ENCODE peak calls at places on chromosomes 12 and 14, in ten cellular contexts. R is dorsolateral prefrontal cortex; Y is stimulated activated CD4-positive, alpha-beta T cell treated with anti-CD3 and anti-CD28 coated beads, TNF-alpha, amount 100 ng/mL, for 1 hour; L is Daoy; Z is sciatic nerve; D is fibroblast of the aortic adventitia; X is effector CD4-positive, alpha-beta T cell; W is lung microvascular endothelial cell; C is GM03348; S is T follicular helper cell. G is an unnamed sample.

GRCh38 chr12:106106129-106106566 is 32.6 kb downstream of the NUAK1 start:
- DNase-seq in R (no peak), Y (no peak), L (peak), Z (no peak), D (no peak), X (no peak), W (no peak), C (no peak), S (no peak), G (no peak)

GRCh38 chr12:49720214-49720613 is 13.0 kb upstream of the FMNL3 start:
- DNase-seq in R (no peak), Y (no peak), L (no peak), Z (no peak), D (no peak), X (no peak), W (no peak), C (no peak), S (no peak), G (peak)

GRCh38 chr12:114676142-114676741 is 7.7 kb downstream of the TBX3 start:
- DNase-seq in R (no peak), Y (no peak), L (no peak), Z (no peak), D (no peak), X (no peak), W (no peak), C (no peak), S (no peak), G (no peak)

GRCh38 chr14:91032250-91032649 is 28.2 kb downstream of the RPS6KA5 start:
- DNase-seq in R (no peak), Y (no peak), L (no peak), Z (no peak), D (peak), X (no peak), W (no peak), C (no peak), S (no peak), G (peak)

GRCh38 chr12:49897276-49897675 is 6.4 kb downstream of the FAIM2 start:
- DNase-seq in R (no peak), Y (no peak), L (no peak), Z (no peak), D (no peak), X (no peak), W (no peak), C (no peak), S (no peak), G (no peak)

GRCh38 chr12:94230357-94230905 is 82.1 kb downstream of the PLXNC1 start:
- DNase-seq in R (no peak), Y (no peak), L (no peak), Z (no peak), D (peak), X (no peak), W (no peak), C (no peak), S (no peak), G (no peak)

GRCh38 chr14:69980457-69981414 is 101.5 kb downstream of the SMOC1 start:
- DNase-seq in R (no peak), Y (no peak), L (no peak), Z (no peak), D (no peak), X (no peak), W (no peak), C (no peak), S (no peak), G (no peak)

GRCh38 chr14:60165547-60165876 is 314 bp upstream of the DHRS7 start:
- DNase-seq in R (no peak), Y (no peak), L (no peak), Z (no peak), D (no peak), X (no peak), W (no peak), C (no peak), S (no peak), G (no peak)

GRCh38 chr12:75087656-75088055 is 122.0 kb downstream of the KCNC2 start:
- DNase-seq in R (peak), Y (no peak), L (no peak), Z (no peak), D (peak), X (no peak), W (no peak), C (no peak), S (no peak), G (no peak)

GRCh38 chr12:41514050-41514449 is 325.9 kb downstream of the PDZRN4 start:
- DNase-seq in R (no peak), Y (no peak), L (no peak), Z (no peak), D (no peak), X (no peak), W (no peak), C (no peak), S (no peak), G (no peak)

GRCh38 chr12:121452356-121453021 is 52.6 kb downstream of the RNF34 start:
- DNase-seq in R (no peak), Y (no peak), L (no peak), Z (no peak), D (no peak), X (no peak), W (peak), C (peak), S (no peak), G (no peak)

GRCh38 chr14:87934185-87934584 is 58.8 kb downstream of the GALC start:
- DNase-seq in R (no peak), Y (no peak), L (no peak), Z (no peak), D (no peak), X (no peak), W (no peak), C (no peak), S (no peak), G (no peak)

GRCh38 chr12:7989827-7990491 is 42.6 kb upstream of the FOXJ2 start:
- DNase-seq in R (no peak), Y (peak), L (no peak), Z (peak), D (no peak), X (peak), W (peak), C (no peak), S (no peak), G (peak)

GRCh38 chr14:23512156-23512555 is 39.4 kb downstream of the ZFHX2 start:
- DNase-seq in R (peak), Y (no peak), L (no peak), Z (no peak), D (no peak), X (no peak), W (no peak), C (no peak), S (no peak), G (no peak)

GRCh38 chr12:5442251-5443006 is 10.5 kb downstream of the NTF3 start:
- DNase-seq in R (peak), Y (no peak), L (peak), Z (no peak), D (peak), X (no peak), W (peak), C (peak), S (no peak), G (peak)

GRCh38 chr14:92990456-92991430 is 67.8 kb downstream of the CHGA start:
- DNase-seq in R (no peak), Y (no peak), L (no peak), Z (no peak), D (no peak), X (no peak), W (no peak), C (no peak), S (no peak), G (no peak)

GRCh38 chr12:97572220-97572619 is 109.6 kb downstream of the RMST start:
- DNase-seq in R (no peak), Y (no peak), L (no peak), Z (no peak), D (no peak), X (no peak), W (no peak), C (no peak), S (no peak), G (no peak)

GRCh38 chr14:53851394-53852056 is 105.1 kb downstream of the BMP4 start:
- DNase-seq in R (no peak), Y (no peak), L (no peak), Z (no peak), D (no peak), X (no peak), W (no peak), C (no peak), S (no peak), G (no peak)

GRCh38 chr12:109291531-109292341 is 17.3 kb downstream of the FOXN4 start:
- DNase-seq in R (peak), Y (no peak), L (peak), Z (no peak), D (no peak), X (no peak), W (peak), C (peak), S (no peak), G (no peak)

GRCh38 chr12:66647034-66647691 is 31.7 kb downstream of the GRIP1 start:
- DNase-seq in R (no peak), Y (no peak), L (peak), Z (no peak), D (peak), X (no peak), W (no peak), C (peak), S (no peak), G (no peak)

GRCh38 chr12:133106253-133106652 is 23.8 kb downstream of the ZNF891 start:
- DNase-seq in R (no peak), Y (no peak), L (no peak), Z (no peak), D (peak), X (no peak), W (peak), C (no peak), S (no peak), G (no peak)

GRCh38 chr14:64612021-64612380 is 62.2 kb downstream of the PPP1R36 start:
- DNase-seq in R (no peak), Y (no peak), L (peak), Z (no peak), D (peak), X (no peak), W (peak), C (peak), S (no peak), G (no peak)

GRCh38 chr14:84247693-84248092 is 1282.3 kb upstream of the FLRT2 start:
- DNase-seq in R (no peak), Y (no peak), L (no peak), Z (no peak), D (no peak), X (no peak), W (no peak), C (no peak), S (no peak), G (no peak)

GRCh38 chr12:109683316-109683715 is 30.3 kb upstream of the FAM222A start:
- DNase-seq in R (no peak), Y (no peak), L (no peak), Z (no peak), D (no peak), X (no peak), W (no peak), C (no peak), S (no peak), G (no peak)

GRCh38 chr12:92706594-92706993 is 3.8 kb downstream of the PLEKHG7 start:
- DNase-seq in R (no peak), Y (no peak), L (no peak), Z (no peak), D (no peak), X (no peak), W (no peak), C (no peak), S (no peak), G (no peak)

GRCh38 chr12:43102506-43103269 is 449.3 kb downstream of the ADAMTS20 start:
- DNase-seq in R (no peak), Y (no peak), L (peak), Z (no peak), D (no peak), X (no peak), W (no peak), C (no peak), S (no peak), G (no peak)

GRCh38 chr12:121996945-121997612 is 24.6 kb upstream of the BCL7A start:
- DNase-seq in R (no peak), Y (no peak), L (peak), Z (no peak), D (no peak), X (no peak), W (no peak), C (no peak), S (no peak), G (no peak)

GRCh38 chr12:21526053-21526452 is at the start of gene SPX:
- DNase-seq in R (no peak), Y (no peak), L (peak), Z (no peak), D (peak), X (no peak), W (no peak), C (peak), S (no peak), G (no peak)

GRCh38 chr12:65524666-65525065 is 246.2 kb downstream of the MSRB3 start:
- DNase-seq in R (no peak), Y (no peak), L (peak), Z (no peak), D (peak), X (no peak), W (no peak), C (peak), S (no peak), G (no peak)

GRCh38 chr14:96466918-96467317 is 35.3 kb upstream of the PAPOLA start:
- DNase-seq in R (no peak), Y (no peak), L (no peak), Z (no peak), D (no peak), X (no peak), W (no peak), C (no peak), S (no peak), G (no peak)

GRCh38 chr14:100677925-100678765 is 48.5 kb upstream of the DLK1 start:
- DNase-seq in R (no peak), Y (no peak), L (peak), Z (peak), D (peak), X (no peak), W (peak), C (peak), S (no peak), G (no peak)

GRCh38 chr12:1594295-1595025 is at the start of gene FBXL14:
- DNase-seq in R (peak), Y (peak), L (peak), Z (peak), D (peak), X (peak), W (peak), C (peak), S (peak), G (peak)

GRCh38 chr12:101823891-101824290 is 6.9 kb downstream of the GNPTAB start:
- DNase-seq in R (no peak), Y (peak), L (peak), Z (no peak), D (peak), X (peak), W (no peak), C (peak), S (peak), G (no peak)

GRCh38 chr12:67484788-67485480 is 163.6 kb upstream of the DYRK2 start:
- DNase-seq in R (no peak), Y (no peak), L (no peak), Z (no peak), D (no peak), X (no peak), W (no peak), C (no peak), S (no peak), G (no peak)

G was measured in AML-193.